ENCODE peak calls at places on chromosomes 5 and 9, in six cellular contexts. G, V, B, P, R and S are unnamed samples.

GRCh38 chr9:5425006-5425628 is 12.6 kb downstream of the PLGRKT start:
- DNase-seq in G (no peak), V (no peak), P (no peak), R (no peak), B (peak; percentile 41), S (no peak)

GRCh38 chr5:773517-774264 is 10.8 kb downstream of the ZDHHC11B start:
- DNase-seq in R (no peak), P (no peak), V (no peak), B (peak; percentile 39), G (peak; percentile 83), S (no peak)

GRCh38 chr5:113081881-113082546 is 105.4 kb downstream of the DCP2 start:
- DNase-seq in P (no peak), R (no peak), B (no peak), V (no peak), G (no peak), S (no peak)

GRCh38 chr5:172085738-172086137 is 79.3 kb upstream of the FBXW11 start:
- DNase-seq in V (no peak), B (no peak), P (no peak), R (no peak), G (peak; percentile 84), S (no peak)

GRCh38 chr9:135504262-135505229 is 4.1 kb downstream of the MRPS2 start:
- DNase-seq in V (peak; percentile 81), B (peak; percentile 80), R (peak; percentile 35), P (peak; percentile 47), G (no peak), S (peak; percentile 49)

GRCh38 chr9:110960288-110960687 is 78.0 kb downstream of the LPAR1 start:
- DNase-seq in P (no peak), B (no peak), G (no peak), V (no peak), R (no peak), S (no peak)

GRCh38 chr9:28774433-28775029 is 1201.2 kb upstream of the C9orf72 start:
- DNase-seq in G (no peak), V (peak; percentile 58), R (no peak), B (peak; percentile 16), P (peak; percentile 24), S (no peak)

GRCh38 chr5:14218480-14218879 is 75.3 kb downstream of the TRIO start:
- DNase-seq in R (no peak), B (no peak), P (no peak), G (no peak), V (no peak), S (no peak)

GRCh38 chr9:111903996-111904395 is 7.4 kb downstream of the UGCG start:
- DNase-seq in G (no peak), R (no peak), P (no peak), V (no peak), B (no peak), S (no peak)

GRCh38 chr5:81334304-81335061 is 33.1 kb downstream of the ZCCHC9 start:
- DNase-seq in R (no peak), V (no peak), B (no peak), G (no peak), P (no peak), S (peak; percentile 7)

GRCh38 chr9:77514886-77515711 is 133.0 kb downstream of the GNA14 start:
- DNase-seq in B (no peak), G (no peak), P (peak; percentile 64), R (no peak), V (peak; percentile 41), S (no peak)

GRCh38 chr5:33936004-33936380 is 194 bp upstream of the RXFP3 start:
- DNase-seq in R (peak; percentile 15), P (peak; percentile 5), B (peak; percentile 79), G (peak; percentile 89), V (peak; percentile 93), S (no peak)

GRCh38 chr5:14508046-14508445 is 73.5 kb upstream of the OTULINL start:
- DNase-seq in G (peak; percentile 50), V (no peak), B (no peak), R (no peak), P (no peak), S (no peak)

GRCh38 chr5:8843766-8844165 is 702.1 kb downstream of the SEMA5A start:
- DNase-seq in V (no peak), B (no peak), P (peak; percentile 71), G (peak; percentile 89), R (no peak), S (no peak)

GRCh38 chr5:130034872-130035271 is 130.6 kb downstream of the CHSY3 start:
- DNase-seq in B (no peak), R (no peak), P (no peak), G (no peak), V (no peak), S (no peak)

GRCh38 chr5:180396931-180397330 is 43.8 kb upstream of the GFPT2 start:
- DNase-seq in R (no peak), V (no peak), B (no peak), P (peak; percentile 5), G (no peak), S (no peak)